ENCODE peak calls at places on chromosome 12, in four cellular contexts. One of them, this sample, is unnamed.

GRCh38 chr12:109714141-109714912 is 702 bp downstream of the FAM222A start:
- DNase-seq in IMR-90: peak
- DNase-seq in AG09309: no peak
- DNase-seq in GM12891: peak
- DNase-seq in this sample: peak

GRCh38 chr12:28313631-28314030 is 123.4 kb downstream of the CCDC91 start:
- DNase-seq in IMR-90: peak
- DNase-seq in AG09309: no peak
- DNase-seq in GM12891: no peak
- DNase-seq in this sample: no peak

GRCh38 chr12:116662612-116663144 is 75.2 kb downstream of the SPRING1 start:
- DNase-seq in IMR-90: peak
- DNase-seq in AG09309: no peak
- DNase-seq in GM12891: no peak
- DNase-seq in this sample: no peak

GRCh38 chr12:7479784-7480183 is 23.8 kb downstream of the CD163 start:
- DNase-seq in IMR-90: no peak
- DNase-seq in AG09309: no peak
- DNase-seq in GM12891: no peak
- DNase-seq in this sample: no peak

GRCh38 chr12:124053855-124054254 is 80.8 kb downstream of the ZNF664 start:
- DNase-seq in IMR-90: peak
- DNase-seq in AG09309: no peak
- DNase-seq in GM12891: no peak
- DNase-seq in this sample: no peak

GRCh38 chr12:20646239-20646827 is 48.8 kb upstream of the SLCO1C1 start:
- DNase-seq in IMR-90: peak
- DNase-seq in AG09309: peak
- DNase-seq in GM12891: no peak
- DNase-seq in this sample: no peak

GRCh38 chr12:115898670-115899069 is 378.8 kb downstream of the MED13L start:
- DNase-seq in IMR-90: no peak
- DNase-seq in AG09309: no peak
- DNase-seq in GM12891: no peak
- DNase-seq in this sample: no peak

GRCh38 chr12:3203713-3204112 is 126.5 kb downstream of the TSPAN9 start:
- DNase-seq in IMR-90: no peak
- DNase-seq in AG09309: no peak
- DNase-seq in GM12891: no peak
- DNase-seq in this sample: no peak

GRCh38 chr12:96140110-96140509 is 54.1 kb upstream of the ELK3 start:
- DNase-seq in IMR-90: peak
- DNase-seq in AG09309: peak
- DNase-seq in GM12891: no peak
- DNase-seq in this sample: no peak

GRCh38 chr12:68495666-68496065 is 115.0 kb upstream of the RAP1B start:
- DNase-seq in IMR-90: peak
- DNase-seq in AG09309: peak
- DNase-seq in GM12891: no peak
- DNase-seq in this sample: no peak

GRCh38 chr12:96242597-96242996 is 48.4 kb downstream of the ELK3 start:
- DNase-seq in IMR-90: no peak
- DNase-seq in AG09309: no peak
- DNase-seq in GM12891: no peak
- DNase-seq in this sample: no peak

GRCh38 chr12:4251228-4251891 is 22.2 kb upstream of the CCND2 start:
- DNase-seq in IMR-90: no peak
- DNase-seq in AG09309: no peak
- DNase-seq in GM12891: no peak
- DNase-seq in this sample: no peak

GRCh38 chr12:130582286-130582685 is 133.8 kb downstream of the RIMBP2 start:
- DNase-seq in IMR-90: no peak
- DNase-seq in AG09309: no peak
- DNase-seq in GM12891: no peak
- DNase-seq in this sample: no peak

GRCh38 chr12:91982946-91983345 is 162.7 kb downstream of the BTG1 start:
- DNase-seq in IMR-90: peak
- DNase-seq in AG09309: no peak
- DNase-seq in GM12891: no peak
- DNase-seq in this sample: no peak

GRCh38 chr12:53728206-53728605 is 954 bp upstream of the CALCOCO1 start:
- DNase-seq in IMR-90: no peak
- DNase-seq in AG09309: no peak
- DNase-seq in GM12891: no peak
- DNase-seq in this sample: no peak

GRCh38 chr12:111792155-111792876 is 25.6 kb downstream of the ALDH2 start:
- DNase-seq in IMR-90: peak
- DNase-seq in AG09309: no peak
- DNase-seq in GM12891: no peak
- DNase-seq in this sample: no peak

GRCh38 chr12:113103756-113104450 is 31.7 kb downstream of the RASAL1 start:
- DNase-seq in IMR-90: no peak
- DNase-seq in AG09309: no peak
- DNase-seq in GM12891: peak
- DNase-seq in this sample: peak